ENCODE peak calls at places on chromosomes 16 and 17, in ten cellular contexts. B, X, R, G, D, H, U, V, K and J are unnamed samples.
A peak's percentile ranks its signal among the peaks of the same experiment; 100 is the strongest.

GRCh38 chr17:44930667-44931066 is 15.4 kb upstream of the GFAP start:
- DNase-seq in H (no peak), B (no peak), K (no peak), U (no peak), R (no peak), G (no peak), V (peak; percentile 38), D (no peak), X (no peak), J (no peak)

GRCh38 chr17:7139400-7139799 is 24.8 kb upstream of the ASGR2 start:
- DNase-seq in K (no peak), R (no peak), H (no peak), G (no peak), U (no peak), V (no peak), D (no peak), X (no peak), B (peak; percentile 56), J (no peak)

GRCh38 chr17:82297804-82298537 is 19.4 kb downstream of the CD7 start:
- DNase-seq in K (peak; percentile 89), D (peak; percentile 94), X (peak; percentile 74), U (peak; percentile 90), B (peak; percentile 94), R (peak; percentile 95), V (peak; percentile 59), G (no peak), H (peak; percentile 94), J (peak; percentile 96)

GRCh38 chr17:16929281-16929680 is 42.6 kb downstream of the TNFRSF13B start:
- DNase-seq in B (no peak), H (no peak), G (no peak), U (no peak), V (no peak), K (no peak), R (no peak), D (no peak), X (no peak), J (no peak)

GRCh38 chr17:896439-896838 is 83.1 kb downstream of the NXN start:
- DNase-seq in H (no peak), G (no peak), K (no peak), B (no peak), D (no peak), X (no peak), U (no peak), R (no peak), V (no peak), J (no peak)

GRCh38 chr17:12883472-12883871 is 94.2 kb downstream of the ARHGAP44 start:
- DNase-seq in K (no peak), R (no peak), B (no peak), G (no peak), D (no peak), X (no peak), U (no peak), H (no peak), V (no peak), J (no peak)

GRCh38 chr16:23148513-23149266 is 562 bp downstream of the USP31 start:
- DNase-seq in V (peak; percentile 69), U (peak; percentile 52), G (peak; percentile 40), H (peak; percentile 42), D (peak; percentile 29), X (no peak), B (peak; percentile 77), R (peak; percentile 62), K (peak; percentile 9), J (no peak)

GRCh38 chr16:55390838-55391237 is 66.8 kb downstream of the IRX6 start:
- DNase-seq in H (no peak), U (no peak), X (no peak), V (no peak), K (no peak), R (no peak), B (no peak), D (no peak), G (no peak), J (no peak)

GRCh38 chr17:82022310-82022980 is at the start of gene CENPX:
- DNase-seq in H (no peak), D (no peak), U (no peak), V (peak; percentile 76), K (no peak), R (no peak), X (no peak), G (no peak), B (no peak), J (no peak)

GRCh38 chr16:84826558-84826941 is 6.8 kb downstream of the CRISPLD2 start:
- DNase-seq in H (peak; percentile 79), D (no peak), R (peak; percentile 84), G (no peak), X (no peak), V (no peak), U (no peak), B (no peak), K (no peak), J (no peak)

DNA sequence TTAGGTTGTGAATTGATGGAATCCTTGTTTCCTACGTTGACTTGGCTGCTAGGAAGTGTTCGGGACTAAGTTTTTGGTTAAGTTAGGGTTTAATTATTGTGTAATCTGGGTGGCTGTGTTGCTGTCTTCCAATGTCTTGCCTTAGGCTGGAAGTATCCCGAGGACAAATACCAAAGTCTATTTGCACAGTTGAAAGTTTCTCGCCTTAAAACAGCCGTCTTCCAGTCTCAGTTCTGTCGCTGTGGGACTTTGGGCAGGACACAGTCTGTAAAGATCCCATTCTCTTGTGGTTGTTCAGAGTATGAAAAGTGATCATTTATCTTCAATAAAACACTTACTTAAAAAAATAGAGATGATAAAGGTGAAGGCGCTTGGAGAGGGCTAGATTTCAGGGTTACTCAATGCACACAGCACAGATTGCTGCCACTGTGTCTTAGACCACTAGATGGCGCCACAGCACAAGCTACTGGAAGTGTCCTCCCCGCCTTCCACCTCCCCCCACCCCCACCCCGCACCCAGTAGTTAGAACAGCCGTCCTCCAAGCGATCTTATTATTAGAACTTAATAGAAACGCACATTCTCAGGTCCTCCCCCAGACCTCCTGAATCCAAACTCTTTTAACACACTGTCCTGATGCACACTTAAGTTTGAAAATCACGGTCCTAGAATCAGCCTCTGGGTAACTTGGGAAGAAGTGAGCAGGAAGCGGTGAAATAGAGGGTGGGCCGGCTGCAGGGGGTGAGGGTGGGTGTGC is 45.8 kb downstream of the AKAP1 start:
- DNase-seq in H (peak; percentile 82), B (peak; percentile 90), V (peak; percentile 95), D (peak; percentile 69), R (peak; percentile 84), K (peak; percentile 17), U (peak; percentile 78), G (peak; percentile 87), X (peak; percentile 46), J (peak; percentile 94)
- TF ChIP-seq CTCF in H (peak; percentile 87), B (peak; percentile 89), V (peak; percentile 97), D (peak; percentile 79), R (peak; percentile 67), K (peak; percentile 93), U (peak; percentile 75), G (peak; percentile 97), X (peak; percentile 82), J (peak; percentile 87)

GRCh38 chr16:5309946-5310611 is 212.5 kb upstream of the EEF2KMT start:
- DNase-seq in V (no peak), K (no peak), D (no peak), R (no peak), X (no peak), U (no peak), G (no peak), H (no peak), B (peak; percentile 75), J (no peak)
- TF ChIP-seq CTCF in V (no peak), K (no peak), D (no peak), R (no peak), X (no peak), U (no peak), G (no peak), H (no peak), B (no peak), J (no peak)

DNA sequence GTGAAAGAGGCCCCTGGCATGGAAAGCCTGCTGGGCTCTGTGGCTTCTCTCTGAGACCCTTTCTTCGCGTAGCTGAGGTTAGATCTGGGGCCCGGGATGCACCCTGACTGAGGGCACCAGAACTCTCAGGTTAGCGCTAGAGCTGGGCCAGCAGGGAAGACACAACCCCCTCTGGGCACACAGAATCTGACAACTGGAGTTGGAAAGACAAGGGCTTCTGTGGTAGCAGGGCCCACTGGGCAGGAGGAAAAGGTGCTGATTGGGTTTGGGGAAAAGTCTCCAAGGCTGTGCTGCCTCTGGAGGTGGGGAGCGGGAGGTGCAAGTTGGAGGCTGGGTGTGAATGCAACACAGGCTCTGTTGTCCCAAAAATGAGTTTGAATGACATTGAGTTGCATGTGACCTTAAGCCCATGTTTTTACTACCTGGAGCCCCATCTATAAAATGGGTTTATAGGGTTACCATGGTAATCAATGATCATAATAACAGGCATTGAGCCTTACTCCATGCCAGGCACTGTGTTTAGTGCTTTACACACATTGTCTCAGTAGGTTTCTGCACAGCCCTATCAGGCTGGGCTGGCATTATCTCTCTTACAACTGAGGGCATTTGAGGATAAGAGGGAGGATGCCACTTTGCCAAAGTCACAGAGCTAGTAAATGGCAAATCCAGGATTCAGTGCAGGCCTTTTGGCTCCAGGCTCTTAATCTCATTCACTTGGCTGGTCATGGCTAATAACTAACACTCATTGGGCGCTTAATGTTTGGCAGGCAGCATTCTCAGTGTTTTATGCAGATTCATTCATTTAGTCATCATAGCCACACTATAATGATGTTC is 9.5 kb upstream of the IGFBP4 start:
- DNase-seq in V (peak; percentile 93), K (no peak), R (no peak), B (no peak), G (peak; percentile 56), X (no peak), H (peak; percentile 19), U (peak; percentile 42), D (no peak), J (no peak)
- TF ChIP-seq CTCF in V (peak; percentile 82), K (peak; percentile 42), R (peak; percentile 66), B (peak; percentile 42), G (peak; percentile 68), X (peak; percentile 57), H (peak; percentile 52), U (peak; percentile 75), D (peak; percentile 60), J (peak; percentile 60)

GRCh38 chr16:6687593-6687992 is 645.1 kb upstream of the RBFOX1 start:
- DNase-seq in H (no peak), D (no peak), K (no peak), R (no peak), V (no peak), U (no peak), B (no peak), G (no peak), X (no peak), J (no peak)

GRCh38 chr16:6684076-6684673 is 648.5 kb upstream of the RBFOX1 start:
- DNase-seq in K (no peak), R (no peak), G (peak; percentile 36), U (peak; percentile 38), H (no peak), X (no peak), D (no peak), V (peak; percentile 77), B (peak; percentile 18), J (peak; percentile 89)

GRCh38 chr16:6682142-6682811 is 650.4 kb upstream of the RBFOX1 start:
- DNase-seq in K (no peak), H (no peak), G (peak; percentile 35), U (peak; percentile 42), R (no peak), B (peak; percentile 46), X (no peak), V (peak; percentile 92), D (no peak), J (peak; percentile 84)
- TF ChIP-seq CTCF in K (peak; percentile 49), H (peak; percentile 15), G (peak; percentile 55), U (peak; percentile 87), R (no peak), B (peak; percentile 80), X (no peak), V (peak; percentile 93), D (peak; percentile 25), J (no peak)